ENCODE peak calls at places on chromosomes 6 and 20, in ten cellular contexts. P, Z, S, Q, N, Y, U, C, R and T are unnamed samples.

GRCh38 chr20:61980647-61981583 is 84.8 kb downstream of the TAF4 start:
- DNase-seq in R (no peak), Q (no peak), Y (peak), C (no peak), P (no peak), Z (no peak), S (peak), N (peak), U (no peak), T (no peak)

GRCh38 chr6:27111743-27112142 is 135.8 kb upstream of the PRSS16 start:
- DNase-seq in Q (no peak), N (no peak), Z (no peak), R (no peak), S (no peak), U (no peak), Y (no peak), P (no peak), C (no peak), T (no peak)

GRCh38 chr20:45907219-45907948 is 4.6 kb downstream of the PLTP start:
- DNase-seq in Y (no peak), R (no peak), C (no peak), S (no peak), Q (no peak), N (no peak), Z (no peak), U (no peak), P (no peak), T (no peak)

GRCh38 chr6:36139431-36139830 is 9.1 kb downstream of the MAPK13 start:
- DNase-seq in Q (no peak), N (no peak), Z (no peak), P (no peak), R (no peak), U (no peak), S (peak), Y (no peak), C (no peak), T (no peak)

GRCh38 chr6:156174026-156174880 is 602.9 kb upstream of the ARID1B start:
- DNase-seq in C (no peak), Y (no peak), Q (no peak), R (no peak), Z (peak), S (no peak), N (no peak), P (no peak), U (no peak), T (no peak)

GRCh38 chr6:21885532-21886089 is 292.1 kb downstream of the SOX4 start:
- DNase-seq in S (no peak), C (peak), Y (no peak), P (peak), R (no peak), U (no peak), N (no peak), Q (no peak), Z (no peak), T (no peak)

GRCh38 chr20:40650707-40651106 is 38.3 kb downstream of the MAFB start:
- DNase-seq in Z (no peak), Q (no peak), Y (no peak), N (no peak), C (no peak), R (no peak), P (no peak), S (no peak), U (no peak), T (no peak)

GRCh38 chr6:148827421-148827820 is 80.6 kb downstream of the UST start:
- DNase-seq in Q (no peak), Z (no peak), U (no peak), R (no peak), N (no peak), S (no peak), Y (no peak), P (no peak), C (no peak), T (no peak)

GRCh38 chr6:138600726-138601125 is 101.4 kb upstream of the NHSL1 start:
- DNase-seq in S (no peak), R (no peak), Z (no peak), N (no peak), Q (no peak), U (no peak), Y (no peak), P (no peak), C (no peak), T (no peak)

GRCh38 chr6:11133281-11133680 is 21.8 kb upstream of the ERVFRD-1 start:
- DNase-seq in P (no peak), S (no peak), C (no peak), R (no peak), Y (no peak), U (no peak), Z (no peak), N (no peak), Q (no peak), T (no peak)

GRCh38 chr20:5513975-5514516 is 197.3 kb upstream of the PROKR2 start:
- DNase-seq in C (no peak), P (no peak), Q (no peak), R (no peak), N (no peak), Y (no peak), Z (no peak), S (no peak), U (no peak), T (no peak)

GRCh38 chr6:16320533-16321340 is 82.3 kb downstream of the GMPR start:
- DNase-seq in R (no peak), N (no peak), Y (no peak), P (peak), S (no peak), C (no peak), Q (no peak), U (no peak), Z (no peak), T (no peak)